ENCODE peak calls at places on chromosome 19, in five cellular contexts. X is lower lobe of right lung, N is neural progenitor cell, B is right lobe of liver, T is GM23338. H is an unnamed sample.

GRCh38 chr19:54096642-54097106 is 3.9 kb downstream of the OSCAR start:
- DNase-seq in X (no peak), N (peak; percentile 23), B (no peak), T (peak; percentile 62), H (no peak)

GRCh38 chr19:51531349-51532315 is at the start of gene SIGLEC6:
- DNase-seq in X (peak; percentile 84), N (no peak), B (no peak), T (peak; percentile 65), H (no peak)

GRCh38 chr19:51595190-51595589 is 24.1 kb downstream of the ZNF175 start:
- DNase-seq in X (no peak), N (no peak), B (no peak), T (no peak), H (no peak)

GRCh38 chr19:2867025-2867991 is at the start of gene ZNF556:
- DNase-seq in X (no peak), N (no peak), B (no peak), T (peak; percentile 7), H (peak; percentile 53)

GRCh38 chr19:28394705-28395104 is 818.2 kb downstream of the UQCRFS1 start:
- DNase-seq in X (no peak), N (no peak), B (no peak), T (no peak), H (peak; percentile 80)

GRCh38 chr19:31943305-31943704 is 402.1 kb upstream of the ZNF507 start:
- DNase-seq in X (no peak), N (peak; percentile 54), B (no peak), T (peak; percentile 59), H (peak; percentile 66)

GRCh38 chr19:8307400-8307964 is 676 bp downstream of the CD320 start:
- DNase-seq in X (no peak), N (peak; percentile 49), B (no peak), T (peak; percentile 45), H (peak; percentile 16)

GRCh38 chr19:44635581-44636438 is 7.9 kb upstream of the PVR start:
- DNase-seq in X (no peak), N (no peak), B (no peak), T (no peak), H (no peak)

GRCh38 chr19:3224346-3225325 is at the start of gene CELF5:
- DNase-seq in X (no peak), N (peak; percentile 91), B (no peak), T (peak; percentile 75), H (peak; percentile 66)

GRCh38 chr19:18781885-18782527 is 9.1 kb downstream of the COMP start:
- DNase-seq in X (no peak), N (no peak), B (no peak), T (no peak), H (no peak)

GRCh38 chr19:40815223-40815622 is 16.2 kb downstream of the EGLN2 start:
- DNase-seq in X (peak; percentile 22), N (peak; percentile 48), B (no peak), T (no peak), H (peak; percentile 56)

GRCh38 chr19:19321143-19321577 is 531 bp downstream of the MAU2 start:
- DNase-seq in X (no peak), N (peak; percentile 71), B (no peak), T (peak; percentile 73), H (peak; percentile 33)

GRCh38 chr19:17348700-17349099 is 11.3 kb downstream of the GTPBP3 start:
- DNase-seq in X (no peak), N (peak; percentile 65), B (peak; percentile 56), T (peak; percentile 77), H (no peak)

GRCh38 chr19:35229601-35230000 is 1.1 kb upstream of the FAM187B start:
- DNase-seq in X (no peak), N (no peak), B (peak; percentile 12), T (no peak), H (no peak)

GRCh38 chr19:17553256-17553655 is 2.2 kb upstream of the COLGALT1 start:
- DNase-seq in X (no peak), N (peak; percentile 15), B (no peak), T (peak; percentile 45), H (no peak)

GRCh38 chr19:42067315-42067888 is 2.6 kb downstream of the GRIK5 start:
- DNase-seq in X (no peak), N (no peak), B (no peak), T (no peak), H (peak; percentile 31)

GRCh38 chr19:45171211-45171623 is 6.8 kb downstream of the TRAPPC6A start:
- DNase-seq in X (no peak), N (no peak), B (no peak), T (no peak), H (no peak)

GRCh38 chr19:8370176-8371010 is 6.4 kb downstream of the ANGPTL4 start:
- DNase-seq in X (peak; percentile 13), N (no peak), B (no peak), T (no peak), H (no peak)

GRCh38 chr19:23118400-23118799 is 1.6 kb downstream of the ZNF730 start:
- DNase-seq in X (no peak), N (peak; percentile 17), B (no peak), T (peak; percentile 81), H (no peak)

GRCh38 chr19:31118292-31118925 is 230.8 kb downstream of the TSHZ3 start:
- DNase-seq in X (peak; percentile 47), N (peak; percentile 6), B (no peak), T (peak; percentile 23), H (no peak)

GRCh38 chr19:32581704-32582164 is 744 bp downstream of the PDCD5 start:
- DNase-seq in X (peak; percentile 49), N (peak; percentile 57), B (peak; percentile 52), T (peak; percentile 53), H (peak; percentile 24)

GRCh38 chr19:5907216-5907615 is 2.5 kb downstream of the VMAC start:
- DNase-seq in X (no peak), N (no peak), B (no peak), T (no peak), H (peak; percentile 37)

GRCh38 chr19:18842166-18842565 is 10.4 kb downstream of the UPF1 start:
- DNase-seq in X (no peak), N (no peak), B (no peak), T (no peak), H (no peak)

GRCh38 chr19:14497347-14497921 is 1.5 kb upstream of the GIPC1 start:
- DNase-seq in X (no peak), N (no peak), B (peak; percentile 77), T (peak; percentile 50), H (no peak)

GRCh38 chr19:51166846-51167490 is 24.9 kb downstream of the SIGLEC7 start:
- DNase-seq in X (peak; percentile 66), N (no peak), B (no peak), T (no peak), H (no peak)

GRCh38 chr19:46976845-46977320 is 42.8 kb upstream of the NPAS1 start:
- DNase-seq in X (no peak), N (peak; percentile 74), B (no peak), T (peak; percentile 70), H (no peak)

GRCh38 chr19:54388001-54388802 is 23.5 kb upstream of the LAIR1 start:
- DNase-seq in X (peak; percentile 69), N (no peak), B (no peak), T (peak; percentile 33), H (peak; percentile 24)

GRCh38 chr19:4390862-4391693 is 9.3 kb downstream of the SH3GL1 start:
- DNase-seq in X (no peak), N (no peak), B (peak; percentile 93), T (no peak), H (peak; percentile 53)
- H3K27ac ChIP-seq in X (peak overlapping the region; percentile 84), N (peak overlapping the region; percentile 96), B (peak overlapping the region; percentile 79), T (peak overlapping the region; percentile 84), H (peak overlapping the region; percentile 63)

DNA sequence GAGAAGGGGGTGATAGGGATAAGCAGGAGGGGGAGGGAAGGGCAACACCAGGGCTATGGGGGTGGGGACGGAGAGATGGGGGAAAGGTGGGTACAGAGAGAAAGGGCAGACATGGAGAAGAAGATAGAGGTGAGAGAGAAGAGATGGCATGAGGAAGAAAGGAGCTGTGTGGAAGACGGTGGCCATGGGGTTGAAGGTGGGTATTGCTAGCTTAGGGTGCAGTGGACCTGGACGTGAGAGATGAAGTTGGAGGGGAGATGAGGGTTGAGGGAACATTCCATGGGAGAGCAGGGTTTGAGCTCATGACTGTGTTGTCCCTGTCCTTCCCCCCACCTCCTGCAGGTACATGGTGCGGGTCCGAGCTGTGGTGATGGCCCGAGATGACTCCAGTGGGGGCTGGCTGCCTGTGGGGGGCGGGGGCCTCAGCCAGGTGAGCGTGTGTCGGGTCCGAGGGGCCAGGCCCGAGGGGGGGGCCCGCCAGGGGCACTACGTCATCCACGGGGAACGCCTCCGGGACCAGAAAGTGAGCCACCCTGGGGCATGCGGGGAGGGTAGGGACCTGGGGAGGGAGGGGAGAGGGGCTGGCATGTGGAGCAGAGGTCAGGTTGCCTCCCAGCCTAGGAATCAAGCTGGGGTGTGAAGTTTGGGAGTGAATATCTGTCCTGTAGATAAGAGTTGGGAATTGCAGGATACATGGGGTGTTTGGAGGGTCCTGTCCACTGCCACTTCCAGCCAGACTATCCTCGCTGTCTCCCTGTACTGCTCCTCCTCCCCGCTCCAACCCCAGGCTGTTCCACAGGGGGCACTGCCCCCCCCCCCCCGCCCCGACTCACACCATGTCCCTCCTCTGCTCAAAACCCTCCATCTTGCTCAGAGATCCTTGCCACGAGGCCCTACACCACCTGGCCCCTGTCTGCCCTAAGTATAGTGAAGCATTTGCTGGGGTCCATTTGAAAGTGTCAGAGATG is 1.7 kb downstream of the SPRED3 start:
- DNase-seq in X (no peak), N (no peak), B (no peak), T (no peak), H (no peak)
- H3K27me3 ChIP-seq in X (peaks cover 16% of the 10 kb centered on the region), N (peaks cover 39% of the 10 kb centered on the region), B (no peaks in the 10 kb centered on the region), T (peaks cover 25% of the 10 kb centered on the region), H (no peaks in the 10 kb centered on the region)

GRCh38 chr19:4556574-4557185 is 2.8 kb downstream of the SEMA6B start:
- DNase-seq in X (no peak), N (peak; percentile 48), B (no peak), T (peak; percentile 80), H (peak; percentile 52)

GRCh38 chr19:4555657-4556561 is 3.6 kb downstream of the SEMA6B start:
- DNase-seq in X (no peak), N (no peak), B (no peak), T (peak; percentile 83), H (no peak)

GRCh38 chr19:4557971-4558941 is 1.2 kb downstream of the SEMA6B start:
- DNase-seq in X (no peak), N (peak; percentile 67), B (no peak), T (peak; percentile 67), H (no peak)

GRCh38 chr19:4557186-4557970 is 2.1 kb downstream of the SEMA6B start:
- DNase-seq in X (no peak), N (no peak), B (no peak), T (peak; percentile 48), H (no peak)

GRCh38 chr19:4559569-4559968 is at the start of gene SEMA6B:
- DNase-seq in X (peak; percentile 75), N (no peak), B (no peak), T (no peak), H (no peak)
- H3K4me3 ChIP-seq in X (peak within 1 kb of the TSS; percentile 57), N (no peak within 1 kb of the TSS), B (peak within 1 kb of the TSS; percentile 7), T (no peak within 1 kb of the TSS), H (no peak within 1 kb of the TSS)

DNA sequence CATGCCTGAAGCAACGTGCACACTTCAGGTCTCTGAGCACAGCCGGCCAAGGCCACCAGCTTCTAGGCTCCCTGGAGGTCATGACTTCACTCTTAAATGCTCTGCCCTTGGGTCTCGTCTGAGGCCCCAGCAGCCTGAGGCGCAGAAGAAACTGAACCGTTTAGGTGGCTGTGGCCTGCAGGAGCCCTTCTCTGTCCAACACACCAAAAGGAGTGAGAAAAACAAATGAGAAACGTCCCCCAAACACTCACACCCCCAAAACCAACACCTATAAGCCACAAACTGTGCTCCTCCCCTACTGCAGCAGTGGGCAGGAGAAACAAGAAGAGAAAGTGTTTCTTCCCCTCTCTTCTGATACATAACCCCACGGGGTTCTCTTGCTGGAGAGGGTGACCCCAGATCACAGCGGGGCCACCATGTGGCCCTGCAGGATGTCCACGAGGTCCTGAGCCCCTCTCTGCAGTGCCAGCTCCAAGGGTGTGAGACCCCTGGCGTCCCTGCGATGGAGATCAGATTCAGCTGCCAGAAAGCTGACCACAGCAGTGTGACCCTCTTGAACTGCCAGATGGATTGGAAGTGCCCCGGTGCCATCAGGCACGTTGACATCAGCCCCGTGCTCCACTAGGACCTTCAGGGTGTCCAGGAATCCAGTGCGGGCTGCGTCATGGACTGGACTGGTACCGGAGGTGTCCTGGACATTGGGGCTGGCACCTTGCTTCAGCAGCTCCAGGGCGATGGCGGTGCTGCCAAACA is 1.0 kb upstream of the KRI1 start:
- DNase-seq in X (no peak), N (no peak), B (no peak), T (no peak), H (no peak)
- H3K27ac ChIP-seq in X (peak overlapping the region; percentile 87), N (no peak overlapping the region), B (peak overlapping the region; percentile 58), T (no peak overlapping the region), H (peak overlapping the region; percentile 50)

H was measured in WERI-Rb-1.